ENCODE peak calls at places on chromosomes 11 and 22, in six cellular contexts. C is progenitor cell of endocrine pancreas; X is heart left ventricle; V is spleen; L is activated CD8-positive, alpha-beta T cell treated with anti-CD3 and anti-CD28 coated beads for 36 hours; W is lower lobe of right lung. P is an unnamed sample.

GRCh38 chr11:61874460-61874809 is 16.9 kb downstream of the FADS3 start:
- DNase-seq in X (peak), V (no peak), W (peak), C (no peak), L (no peak), P (no peak)

GRCh38 chr11:19577391-19577831 is 135.2 kb upstream of the NAV2 start:
- DNase-seq in X (peak), L (no peak), V (no peak), C (no peak), W (no peak), P (no peak)

GRCh38 chr11:123164732-123165450 is 30.2 kb downstream of the CLMP start:
- DNase-seq in X (no peak), C (no peak), W (no peak), L (no peak), V (no peak), P (no peak)

GRCh38 chr11:27839226-27839913 is 139.1 kb upstream of the BDNF start:
- DNase-seq in W (no peak), C (no peak), L (no peak), V (no peak), X (no peak), P (no peak)

GRCh38 chr11:44868021-44868420 is 82.7 kb downstream of the TP53I11 start:
- DNase-seq in W (no peak), V (no peak), L (no peak), C (no peak), X (no peak), P (no peak)

GRCh38 chr11:45184640-45185039 is 38.2 kb downstream of the PRDM11 start:
- DNase-seq in L (no peak), W (no peak), V (no peak), X (no peak), C (no peak), P (no peak)

GRCh38 chr22:39028281-39028680 is 7.4 kb downstream of the APOBEC3D start:
- DNase-seq in V (no peak), L (no peak), X (no peak), W (no peak), C (no peak), P (no peak)

GRCh38 chr22:21937821-21938070 is 14.9 kb downstream of the PPM1F start:
- DNase-seq in C (no peak), V (no peak), W (no peak), X (no peak), L (no peak), P (no peak)

GRCh38 chr11:6695377-6695776 is 12.2 kb upstream of the MRPL17 start:
- DNase-seq in W (no peak), L (peak), C (no peak), X (no peak), V (no peak), P (no peak)

GRCh38 chr11:95690100-95690499 is 99.5 kb downstream of the FAM76B start:
- DNase-seq in X (no peak), C (no peak), W (no peak), L (no peak), V (no peak), P (no peak)

GRCh38 chr11:8070417-8071101 is 10.5 kb upstream of the TUB start:
- DNase-seq in W (no peak), X (no peak), V (no peak), L (no peak), C (no peak), P (no peak)
- TF ChIP-seq CTCF in W (peak), X (peak), V (no peak), L (peak), C (peak), P (peak)

GRCh38 chr11:47235163-47235562 is 13.5 kb downstream of the ACP2 start:
- DNase-seq in X (no peak), L (no peak), V (no peak), C (no peak), W (no peak), P (no peak)

GRCh38 chr11:47234669-47235075 is 13.9 kb downstream of the ACP2 start:
- DNase-seq in C (no peak), W (peak), L (peak), V (no peak), X (peak), P (no peak)

GRCh38 chr11:47233051-47233450 is 15.6 kb downstream of the ACP2 start:
- DNase-seq in V (no peak), X (no peak), L (no peak), C (no peak), W (no peak), P (no peak)

GRCh38 chr11:47236482-47236881 is 12.1 kb downstream of the ACP2 start:
- DNase-seq in W (no peak), C (no peak), L (no peak), V (no peak), X (no peak), P (no peak)

GRCh38 chr11:47233989-47234668 is 14.5 kb downstream of the ACP2 start:
- DNase-seq in X (peak), W (no peak), V (no peak), L (peak), C (no peak), P (no peak)
- TF ChIP-seq CTCF in X (peak), W (peak), V (no peak), L (no peak), C (no peak), P (no peak)

GRCh38 chr11:58047818-58048217 is 17.1 kb downstream of the OR6Q1 start:
- DNase-seq in C (no peak), V (no peak), L (no peak), W (no peak), X (no peak), P (no peak)
- TF ChIP-seq CTCF in C (no peak), V (no peak), L (no peak), W (no peak), X (no peak), P (no peak)

DNA sequence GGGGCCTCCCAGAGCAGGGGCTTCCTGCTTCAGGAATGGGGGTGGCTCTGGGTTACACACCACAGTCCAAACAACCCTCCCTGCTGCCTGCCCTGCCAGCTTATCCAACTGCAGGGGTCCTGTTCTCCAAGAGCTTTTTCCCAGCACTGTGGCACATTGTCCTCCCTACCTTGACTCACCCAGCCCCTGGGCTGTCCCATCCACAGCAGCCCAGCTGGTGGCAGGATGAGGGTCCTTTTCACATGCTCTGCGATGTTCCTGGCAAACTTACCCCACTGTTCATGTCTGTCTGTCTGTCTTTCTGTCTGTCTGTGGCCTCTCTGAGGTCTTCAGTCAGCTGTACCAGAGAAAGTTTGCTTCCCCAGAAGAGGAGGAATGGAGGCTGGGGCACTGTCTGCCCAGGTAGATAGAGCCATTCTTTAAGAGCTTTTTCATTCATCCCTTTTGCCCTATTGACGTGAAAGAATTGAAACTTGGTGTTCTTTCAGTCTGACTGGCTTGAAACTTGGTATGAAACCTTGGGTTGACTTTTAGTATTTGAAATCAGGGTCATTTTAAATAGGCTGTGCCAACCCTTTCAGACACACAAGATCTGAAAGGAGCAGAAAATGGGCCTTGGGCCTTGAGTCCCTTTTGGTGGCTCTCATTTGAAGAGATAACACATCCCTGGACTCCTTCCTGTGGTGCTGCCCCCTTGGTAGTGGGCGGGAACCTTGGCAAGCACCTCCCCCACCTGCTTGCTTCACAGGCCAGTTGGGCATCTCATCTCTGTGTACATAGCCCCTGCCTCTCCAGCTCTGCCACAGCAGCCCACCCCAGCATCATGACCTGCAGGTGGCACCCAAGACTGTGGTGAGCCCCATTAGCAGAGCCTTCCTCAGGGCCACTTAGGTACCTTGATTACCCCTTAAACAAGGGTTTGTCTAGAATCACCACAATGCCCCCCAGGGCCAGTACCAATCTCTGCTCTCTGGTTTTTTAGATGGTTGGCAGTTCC is 74.6 kb upstream of the SUSD2 start:
- DNase-seq in L (peak), X (no peak), C (no peak), V (no peak), W (peak), P (no peak)
- TF ChIP-seq CTCF in L (peak), X (peak), C (no peak), V (peak), W (peak), P (no peak)

DNA sequence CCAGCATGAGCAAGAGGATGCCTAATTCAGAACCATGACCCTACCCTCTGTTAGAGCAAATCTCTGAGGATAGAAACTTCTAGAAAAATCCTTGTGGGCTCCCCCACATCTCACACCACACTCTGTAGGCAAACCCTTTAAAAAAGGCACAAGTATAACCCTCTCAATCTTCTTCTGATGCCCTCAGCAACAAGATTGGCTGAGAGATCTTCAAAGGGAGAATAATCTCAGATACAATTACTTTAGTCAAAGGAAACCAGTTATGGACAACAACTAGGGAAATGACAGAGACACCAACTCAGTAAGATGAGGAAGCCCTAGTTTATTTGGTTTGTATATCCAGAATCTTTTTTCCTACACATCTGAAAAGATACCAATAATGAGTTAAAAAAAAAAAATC is 49.2 kb downstream of the LIF start:
- DNase-seq in V (no peak), C (no peak), L (no peak), W (no peak), X (no peak), P (no peak)
- TF ChIP-seq CTCF in V (no peak), C (no peak), L (no peak), W (no peak), X (no peak), P (no peak)

DNA sequence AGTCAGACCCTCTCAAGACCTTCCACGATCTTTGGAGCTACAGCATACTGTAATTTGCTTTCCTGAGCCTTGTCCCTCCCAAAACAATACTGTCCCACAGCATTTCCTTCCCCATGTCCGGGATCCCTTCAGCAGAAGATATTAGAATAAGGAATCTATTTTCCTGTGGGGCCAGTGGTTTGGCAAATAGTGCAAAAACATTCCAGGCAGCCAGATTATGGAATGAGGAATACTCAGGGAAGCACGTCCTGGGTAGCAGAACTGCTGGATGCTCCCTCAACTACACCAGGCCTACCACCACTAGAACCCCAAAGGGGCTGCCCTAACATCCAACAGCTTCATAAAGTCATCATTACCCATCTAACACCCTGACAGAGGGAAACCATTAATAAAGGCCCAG is 61.5 kb downstream of the AAMDC start:
- DNase-seq in V (no peak), X (no peak), L (no peak), W (no peak), C (no peak), P (no peak)
- TF ChIP-seq CTCF in V (no peak), X (no peak), L (no peak), W (no peak), C (no peak), P (no peak)